ENCODE peak calls at places on chromosomes 16 and 17, in six cellular contexts. L, S, I, Z, A and G are unnamed samples.

GRCh38 chr17:62848334-62848733 is 40.2 kb upstream of the MARCHF10 start:
- DNase-seq in L (no peak), S (no peak), I (no peak), Z (no peak), A (no peak), G (no peak)

GRCh38 chr16:10878644-10879498 is 1.9 kb downstream of the CIITA start:
- DNase-seq in L (no peak), S (peak), I (no peak), Z (no peak), A (peak), G (peak)

GRCh38 chr16:3171855-3172593 is 16.0 kb upstream of the OR1F1 start:
- DNase-seq in L (peak), S (peak), I (no peak), Z (no peak), A (peak), G (no peak)

GRCh38 chr17:73459980-73460379 is 148.2 kb upstream of the CDC42EP4 start:
- DNase-seq in L (no peak), S (no peak), I (no peak), Z (no peak), A (no peak), G (no peak)

GRCh38 chr16:89067677-89068076 is 26.0 kb upstream of the ACSF3 start:
- DNase-seq in L (no peak), S (no peak), I (no peak), Z (no peak), A (no peak), G (no peak)

GRCh38 chr17:42016952-42017865 is at the start of gene DNAJC7:
- DNase-seq in L (peak), S (peak), I (no peak), Z (peak), A (peak), G (peak)

GRCh38 chr16:74107795-74108610 is 188.6 kb upstream of the PSMD7 start:
- DNase-seq in L (peak), S (peak), I (no peak), Z (peak), A (peak), G (no peak)

GRCh38 chr16:89473791-89474414 is 16.5 kb downstream of the ANKRD11 start:
- DNase-seq in L (no peak), S (peak), I (no peak), Z (no peak), A (no peak), G (no peak)

GRCh38 chr17:39677581-39678339 is 9.5 kb downstream of the PNMT start:
- DNase-seq in L (no peak), S (no peak), I (no peak), Z (peak), A (no peak), G (no peak)

GRCh38 chr17:43169561-43170139 is 1.4 kb upstream of the NBR1 start:
- DNase-seq in L (peak), S (peak), I (no peak), Z (no peak), A (no peak), G (peak)

GRCh38 chr16:81457326-81458133 is 12.9 kb downstream of the CMIP start:
- DNase-seq in L (no peak), S (peak), I (no peak), Z (no peak), A (no peak), G (no peak)

GRCh38 chr17:75346906-75347305 is 57.7 kb upstream of the SLC25A19 start:
- DNase-seq in L (peak), S (peak), I (no peak), Z (no peak), A (no peak), G (no peak)

GRCh38 chr17:15171433-15172047 is 93.6 kb downstream of the PMP22 start:
- DNase-seq in L (peak), S (peak), I (no peak), Z (peak), A (no peak), G (no peak)

GRCh38 chr16:66970775-66971725 is 10.0 kb downstream of the CES3 start:
- DNase-seq in L (no peak), S (peak), I (no peak), Z (no peak), A (no peak), G (no peak)

GRCh38 chr17:77666480-77666879 is 292.0 kb upstream of the TNRC6C start:
- DNase-seq in L (no peak), S (no peak), I (no peak), Z (no peak), A (peak), G (no peak)

GRCh38 chr17:32720671-32721070 is 156.3 kb downstream of the MYO1D start:
- DNase-seq in L (no peak), S (no peak), I (no peak), Z (no peak), A (no peak), G (no peak)

GRCh38 chr16:81711609-81712329 is 67.3 kb upstream of the PLCG2 start:
- DNase-seq in L (no peak), S (peak), I (no peak), Z (no peak), A (no peak), G (no peak)

GRCh38 chr16:86791287-86792074 is 213.1 kb downstream of the FOXL1 start:
- DNase-seq in L (no peak), S (no peak), I (no peak), Z (no peak), A (no peak), G (no peak)

GRCh38 chr17:28384281-28385036 is 13.0 kb downstream of the SARM1 start:
- DNase-seq in L (peak), S (no peak), I (no peak), Z (peak), A (peak), G (peak)

GRCh38 chr16:19589106-19589505 is 33.6 kb downstream of the VPS35L start:
- DNase-seq in L (no peak), S (no peak), I (no peak), Z (no peak), A (no peak), G (no peak)

GRCh38 chr17:77366558-77367245 is 225.9 kb downstream of the SEC14L1 start:
- DNase-seq in L (peak), S (peak), I (no peak), Z (no peak), A (peak), G (no peak)

GRCh38 chr16:89815639-89816348 is 653 bp downstream of the FANCA start:
- DNase-seq in L (no peak), S (no peak), I (no peak), Z (peak), A (no peak), G (no peak)

GRCh38 chr17:45432405-45433113 is at the start of gene ARHGAP27:
- DNase-seq in L (peak), S (no peak), I (no peak), Z (peak), A (peak), G (no peak)

GRCh38 chr16:67537636-67538591 is 9.3 kb downstream of the RIPOR1 start:
- DNase-seq in L (peak), S (no peak), I (no peak), Z (peak), A (peak), G (peak)

GRCh38 chr16:53743149-53743566 is 39.2 kb downstream of the FTO start:
- DNase-seq in L (no peak), S (peak), I (no peak), Z (no peak), A (no peak), G (no peak)

GRCh38 chr16:57563487-57563750 is 21.0 kb downstream of the ADGRG5 start:
- DNase-seq in L (no peak), S (no peak), I (no peak), Z (no peak), A (no peak), G (no peak)

GRCh38 chr17:83000738-83001137 is 78.7 kb upstream of the METRNL start:
- DNase-seq in L (no peak), S (no peak), I (peak), Z (no peak), A (no peak), G (no peak)

GRCh38 chr16:10982430-10983174 is 38.2 kb downstream of the CLEC16A start:
- DNase-seq in L (no peak), S (peak), I (no peak), Z (no peak), A (no peak), G (no peak)

GRCh38 chr17:3974138-3974687 is 10.0 kb upstream of the ATP2A3 start:
- DNase-seq in L (no peak), S (no peak), I (no peak), Z (no peak), A (no peak), G (no peak)

GRCh38 chr17:4948997-4949320 is 629 bp upstream of the PFN1 start:
- DNase-seq in L (peak), S (peak), I (no peak), Z (peak), A (peak), G (peak)

GRCh38 chr17:57027852-57028251 is 49.9 kb downstream of the SCPEP1 start:
- DNase-seq in L (no peak), S (no peak), I (no peak), Z (no peak), A (no peak), G (no peak)

GRCh38 chr17:1762233-1762905 is 509 bp downstream of the SERPINF1 start:
- DNase-seq in L (no peak), S (peak), I (no peak), Z (peak), A (no peak), G (no peak)

GRCh38 chr17:46832945-46833839 is 14.7 kb upstream of the WNT3 start:
- DNase-seq in L (no peak), S (peak), I (no peak), Z (peak), A (no peak), G (no peak)

GRCh38 chr17:40915199-40915661 is 22.2 kb downstream of the KRT23 start:
- DNase-seq in L (no peak), S (peak), I (no peak), Z (no peak), A (no peak), G (no peak)

GRCh38 chr16:4053663-4054479 is 62.4 kb downstream of the ADCY9 start:
- DNase-seq in L (no peak), S (peak), I (no peak), Z (no peak), A (no peak), G (no peak)

GRCh38 chr16:15942901-15943690 is 6.3 kb upstream of the ABCC1 start:
- DNase-seq in L (no peak), S (no peak), I (no peak), Z (no peak), A (no peak), G (no peak)

GRCh38 chr17:16141685-16142084 is 73.6 kb downstream of the NCOR1 start:
- DNase-seq in L (no peak), S (no peak), I (no peak), Z (no peak), A (no peak), G (no peak)

GRCh38 chr16:49739381-49739780 is 116.5 kb downstream of the ZNF423 start:
- DNase-seq in L (peak), S (no peak), I (no peak), Z (peak), A (no peak), G (no peak)

GRCh38 chr16:26569793-26570192 is 496.9 kb upstream of the C16orf82 start:
- DNase-seq in L (peak), S (no peak), I (no peak), Z (peak), A (peak), G (no peak)
- TF ChIP-seq CTCF in L (peak), S (no peak), I (no peak), Z (no peak), A (peak), G (no peak)

GRCh38 chr17:60422162-60422665 is at the start of gene CHCT1:
- DNase-seq in L (no peak), S (no peak), I (no peak), Z (no peak), A (no peak), G (no peak)
- TF ChIP-seq CTCF in L (no peak), S (no peak), I (no peak), Z (no peak), A (no peak), G (no peak)

DNA sequence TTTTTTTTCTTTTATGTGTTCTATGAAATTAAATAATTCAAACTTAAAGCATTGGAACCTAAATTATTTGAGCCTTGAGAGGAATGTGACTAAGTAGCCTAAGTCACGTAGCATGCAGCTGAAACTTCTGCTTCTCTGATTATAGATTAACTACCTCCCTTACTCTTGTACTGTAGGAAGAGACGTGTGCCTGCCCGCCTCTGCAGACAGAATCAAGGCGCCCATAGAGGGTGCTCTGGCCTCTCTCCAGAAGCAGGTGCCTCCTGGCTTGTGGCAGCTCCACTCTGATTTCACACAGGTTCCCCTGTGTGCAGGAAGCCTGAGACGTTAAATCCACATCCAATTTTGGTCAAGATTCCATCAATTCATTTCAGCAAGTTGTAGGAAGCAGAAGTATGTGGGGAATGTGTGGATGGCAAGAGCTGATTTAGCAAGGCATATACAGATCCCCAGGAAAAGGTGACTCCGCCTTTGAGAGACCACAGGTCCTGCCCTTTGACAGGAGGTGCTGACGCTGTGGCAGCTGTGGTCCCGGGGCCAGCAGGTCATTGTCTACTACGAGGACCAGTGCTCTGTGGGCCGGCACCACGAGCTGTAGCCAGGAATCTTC is 1418.8 kb downstream of the CDH11 start:
- DNase-seq in L (no peak), S (no peak), I (no peak), Z (peak), A (no peak), G (no peak)
- TF ChIP-seq CTCF in L (no peak), S (no peak), I (no peak), Z (no peak), A (no peak), G (no peak)

GRCh38 chr17:54968259-54968953 is at the start of the genes COX11 and STXBP4:
- DNase-seq in L (peak), S (peak), I (no peak), Z (peak), A (peak), G (peak)
- TF ChIP-seq CTCF in L (no peak), S (no peak), I (no peak), Z (no peak), A (peak), G (peak)

GRCh38 chr17:19812407-19812806 is 55.3 kb downstream of the ULK2 start:
- DNase-seq in L (no peak), S (peak), I (no peak), Z (no peak), A (no peak), G (no peak)
- TF ChIP-seq CTCF in L (no peak), S (peak), I (no peak), Z (peak), A (peak), G (no peak)

GRCh38 chr17:44253021-44253420 is 14.9 kb downstream of the SLC4A1 start:
- DNase-seq in L (no peak), S (no peak), I (no peak), Z (no peak), A (no peak), G (no peak)
- TF ChIP-seq CTCF in L (no peak), S (no peak), I (no peak), Z (no peak), A (no peak), G (no peak)

GRCh38 chr16:84886536-84887090 is 66.8 kb downstream of the CRISPLD2 start:
- DNase-seq in L (no peak), S (no peak), I (no peak), Z (no peak), A (no peak), G (no peak)
- TF ChIP-seq CTCF in L (no peak), S (no peak), I (no peak), Z (no peak), A (no peak), G (no peak)